ENCODE peak calls at places on chromosomes 16 and 17, in eight cellular contexts. D is cardiac fibroblast, Z is mesendoderm, X is K562, L is right lobe of liver, Q is heart left ventricle, T is neuronal stem cell, E is left ventricle myocardium inferior. H is an unnamed sample.

GRCh38 chr16:8859913-8860881 is 8.6 kb downstream of the CARHSP1 start:
- DNase-seq in D (peak), Z (no peak), X (no peak), L (peak), Q (no peak), T (no peak), E (peak), H (no peak)

GRCh38 chr17:733743-734142 is 1.3 kb downstream of the TLCD3A start:
- DNase-seq in D (no peak), Z (no peak), X (no peak), L (no peak), Q (no peak), T (no peak), E (no peak), H (no peak)

GRCh38 chr17:57911834-57912673 is 43.2 kb downstream of the CUEDC1 start:
- DNase-seq in D (peak), Z (no peak), X (no peak), L (peak), Q (peak), T (peak), E (peak), H (no peak)

GRCh38 chr16:75107505-75107904 is 9.1 kb downstream of the LDHD start:
- DNase-seq in D (no peak), Z (no peak), X (no peak), L (no peak), Q (no peak), T (no peak), E (no peak), H (no peak)

GRCh38 chr16:31273187-31273586 is 13.4 kb downstream of the ITGAM start:
- DNase-seq in D (no peak), Z (no peak), X (no peak), L (no peak), Q (no peak), T (no peak), E (no peak), H (no peak)

GRCh38 chr17:80817861-80818260 is 173.8 kb upstream of the CHMP6 start:
- DNase-seq in D (peak), Z (no peak), X (no peak), L (no peak), Q (no peak), T (no peak), E (no peak), H (no peak)

GRCh38 chr16:8905168-8905762 is 23.1 kb downstream of the LITAFD start:
- DNase-seq in D (peak), Z (peak), X (no peak), L (no peak), Q (no peak), T (no peak), E (no peak), H (no peak)

GRCh38 chr16:15976929-15977637 is 27.7 kb downstream of the ABCC1 start:
- DNase-seq in D (peak), Z (no peak), X (no peak), L (no peak), Q (no peak), T (no peak), E (no peak), H (peak)

GRCh38 chr16:530111-530817 is 2.8 kb downstream of the CAPN15 start:
- DNase-seq in D (no peak), Z (no peak), X (no peak), L (no peak), Q (no peak), T (no peak), E (no peak), H (no peak)

GRCh38 chr16:67805718-67806427 is 487 bp downstream of the RANBP10 start:
- DNase-seq in D (no peak), Z (no peak), X (no peak), L (peak), Q (peak), T (no peak), E (no peak), H (no peak)

GRCh38 chr16:12412252-12412651 is 391.4 kb downstream of the CPPED1 start:
- DNase-seq in D (no peak), Z (no peak), X (no peak), L (no peak), Q (no peak), T (no peak), E (no peak), H (no peak)

GRCh38 chr16:29943846-29944669 is 17.8 kb upstream of the TMEM219 start:
- DNase-seq in D (peak), Z (peak), X (peak), L (no peak), Q (no peak), T (no peak), E (no peak), H (peak)

GRCh38 chr16:29230671-29231091 is 175.8 kb downstream of the NPIPB11 start:
- DNase-seq in D (no peak), Z (peak), X (no peak), L (no peak), Q (no peak), T (no peak), E (no peak), H (no peak)

GRCh38 chr16:84774810-84775209 is 45.0 kb upstream of the CRISPLD2 start:
- DNase-seq in D (peak), Z (no peak), X (no peak), L (no peak), Q (no peak), T (no peak), E (no peak), H (peak)

GRCh38 chr16:15897386-15897785 is 9.0 kb upstream of the CEP20 start:
- DNase-seq in D (no peak), Z (no peak), X (no peak), L (no peak), Q (no peak), T (no peak), E (no peak), H (no peak)

DNA sequence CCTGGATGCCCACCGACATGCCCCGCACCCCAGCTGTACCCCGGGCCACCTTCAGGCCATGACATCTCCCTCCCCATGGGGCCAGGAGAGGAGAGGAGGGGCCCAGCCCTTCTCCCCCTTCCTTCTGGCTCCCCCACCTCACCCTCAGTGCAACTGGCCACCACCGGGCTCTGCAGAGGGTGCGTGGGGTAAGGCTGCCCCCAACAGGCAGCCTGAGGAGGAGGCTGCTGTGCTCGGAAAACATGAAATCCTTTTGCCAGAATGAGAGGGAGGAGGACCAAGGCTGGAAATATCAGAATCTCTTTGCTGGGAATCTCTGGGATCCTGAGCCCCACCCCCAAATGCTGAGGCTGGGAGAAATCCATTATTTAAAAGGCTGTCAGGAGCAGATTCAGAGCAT is 68.4 kb downstream of the CCT6B start:
- DNase-seq in D (no peak), Z (peak), X (peak), L (no peak), Q (no peak), T (peak), E (no peak), H (no peak)
- H3K4me3 ChIP-seq in D (no peak), Z (no peak), X (no peak), L (no peak), Q (no peak), T (no peak), E (no peak), H (no peak)

DNA sequence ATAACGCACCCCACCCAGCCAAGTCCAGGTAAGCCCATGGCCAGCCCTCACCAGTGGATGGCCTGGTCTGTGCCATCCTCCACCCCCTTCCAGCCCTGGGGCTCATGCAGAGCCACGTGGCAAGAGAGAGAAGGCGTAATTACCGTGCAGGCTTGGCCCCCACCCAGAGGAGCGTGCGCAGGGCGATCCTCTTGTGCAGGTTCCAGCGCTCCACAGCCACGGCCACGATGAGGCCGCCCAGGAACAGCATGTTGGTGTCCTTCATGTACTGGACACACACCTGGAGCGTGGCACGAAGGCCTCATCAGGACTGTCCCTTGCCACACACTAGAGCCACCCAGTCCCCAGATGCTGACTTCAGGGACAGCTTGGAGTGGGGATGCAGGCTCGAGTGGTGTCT is 6.7 kb downstream of the SLC13A5 start:
- DNase-seq in D (no peak), Z (no peak), X (no peak), L (peak), Q (no peak), T (no peak), E (no peak), H (no peak)
- H3K4me3 ChIP-seq in D (no peak), Z (no peak), X (no peak), L (no peak), Q (no peak), T (no peak), E (no peak), H (no peak)

GRCh38 chr16:69443809-69444611 is 19.6 kb downstream of the CYB5B start:
- DNase-seq in D (peak), Z (no peak), X (no peak), L (no peak), Q (peak), T (no peak), E (peak), H (no peak)

GRCh38 chr16:69444873-69445517 is 20.6 kb downstream of the CYB5B start:
- DNase-seq in D (peak), Z (no peak), X (no peak), L (no peak), Q (no peak), T (no peak), E (no peak), H (no peak)

GRCh38 chr16:69435977-69436729 is 11.7 kb downstream of the CYB5B start:
- DNase-seq in D (no peak), Z (peak), X (no peak), L (no peak), Q (no peak), T (no peak), E (no peak), H (no peak)

GRCh38 chr16:69438465-69438864 is 14.0 kb downstream of the CYB5B start:
- DNase-seq in D (no peak), Z (no peak), X (no peak), L (no peak), Q (no peak), T (no peak), E (no peak), H (no peak)

GRCh38 chr16:69440236-69440635 is 15.8 kb downstream of the CYB5B start:
- DNase-seq in D (no peak), Z (no peak), X (no peak), L (no peak), Q (no peak), T (no peak), E (no peak), H (no peak)
- H3K4me3 ChIP-seq in D (no peak), Z (no peak), X (no peak), L (no peak), Q (no peak), T (no peak), E (no peak), H (no peak)

DNA sequence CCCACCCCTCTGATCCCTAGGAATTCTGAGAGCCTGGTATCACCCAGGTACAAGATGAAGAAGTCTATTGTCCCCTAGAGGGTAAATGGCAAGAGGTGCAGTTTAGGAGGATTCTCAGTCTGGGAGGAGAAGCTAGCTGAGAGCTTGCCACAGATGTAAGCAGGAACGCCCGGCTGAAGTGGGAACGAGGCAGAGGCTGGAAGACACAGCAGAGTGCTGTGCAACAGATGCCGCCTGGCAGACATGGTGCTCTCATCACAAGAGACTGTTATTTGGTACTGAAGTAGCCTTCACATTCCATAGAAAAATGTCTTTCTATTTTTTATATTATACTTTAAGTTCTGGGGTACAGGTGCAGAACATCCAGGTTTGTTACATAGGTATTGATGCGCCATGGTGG is 20.3 kb upstream of the KRT20 start:
- DNase-seq in D (no peak), Z (no peak), X (no peak), L (no peak), Q (no peak), T (no peak), E (no peak), H (no peak)
- H3K4me3 ChIP-seq in D (no peak), Z (no peak), X (no peak), L (no peak), Q (no peak), T (no peak), E (no peak), H (no peak)

DNA sequence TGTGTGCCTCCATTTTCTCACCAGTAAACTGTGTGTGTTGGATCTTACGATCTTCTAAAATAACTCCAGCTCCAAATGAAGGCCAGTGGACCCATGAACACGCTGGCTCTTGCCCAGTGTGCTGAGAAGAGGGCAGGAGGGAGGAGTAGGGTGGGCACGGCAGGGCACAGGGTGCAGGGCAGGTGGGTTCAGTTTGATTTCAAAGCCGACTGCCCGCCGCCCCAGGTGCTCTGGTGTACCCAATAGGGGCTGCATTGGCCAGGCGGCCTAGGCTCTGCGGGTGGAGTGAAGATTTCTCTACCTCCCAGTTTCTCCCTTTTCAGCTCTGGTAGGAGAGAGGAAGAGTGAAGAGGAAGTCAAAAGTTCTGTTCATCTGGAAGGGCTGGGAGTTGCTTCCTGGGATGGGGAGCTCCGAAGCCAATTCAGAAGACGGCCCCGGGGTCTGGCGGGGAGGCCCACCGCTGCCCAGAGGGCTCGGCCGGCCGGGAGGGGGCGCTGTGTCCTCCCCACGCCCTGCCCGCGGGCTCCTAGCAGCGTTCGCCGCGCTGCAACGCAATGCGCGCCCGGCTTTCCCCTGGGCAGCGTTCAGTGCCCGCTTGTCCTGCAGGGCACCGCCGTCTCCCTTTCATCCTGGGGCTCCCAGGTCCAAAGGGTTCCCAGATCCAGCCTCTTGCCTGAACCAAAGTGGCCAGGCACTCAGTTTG is 1.1 kb upstream of the CRHR1 start:
- DNase-seq in D (no peak), Z (peak), X (peak), L (no peak), Q (no peak), T (peak), E (no peak), H (no peak)
- H3K4me3 ChIP-seq in D (no peak), Z (no peak), X (no peak), L (no peak), Q (peak), T (peak), E (peak), H (no peak)

DNA sequence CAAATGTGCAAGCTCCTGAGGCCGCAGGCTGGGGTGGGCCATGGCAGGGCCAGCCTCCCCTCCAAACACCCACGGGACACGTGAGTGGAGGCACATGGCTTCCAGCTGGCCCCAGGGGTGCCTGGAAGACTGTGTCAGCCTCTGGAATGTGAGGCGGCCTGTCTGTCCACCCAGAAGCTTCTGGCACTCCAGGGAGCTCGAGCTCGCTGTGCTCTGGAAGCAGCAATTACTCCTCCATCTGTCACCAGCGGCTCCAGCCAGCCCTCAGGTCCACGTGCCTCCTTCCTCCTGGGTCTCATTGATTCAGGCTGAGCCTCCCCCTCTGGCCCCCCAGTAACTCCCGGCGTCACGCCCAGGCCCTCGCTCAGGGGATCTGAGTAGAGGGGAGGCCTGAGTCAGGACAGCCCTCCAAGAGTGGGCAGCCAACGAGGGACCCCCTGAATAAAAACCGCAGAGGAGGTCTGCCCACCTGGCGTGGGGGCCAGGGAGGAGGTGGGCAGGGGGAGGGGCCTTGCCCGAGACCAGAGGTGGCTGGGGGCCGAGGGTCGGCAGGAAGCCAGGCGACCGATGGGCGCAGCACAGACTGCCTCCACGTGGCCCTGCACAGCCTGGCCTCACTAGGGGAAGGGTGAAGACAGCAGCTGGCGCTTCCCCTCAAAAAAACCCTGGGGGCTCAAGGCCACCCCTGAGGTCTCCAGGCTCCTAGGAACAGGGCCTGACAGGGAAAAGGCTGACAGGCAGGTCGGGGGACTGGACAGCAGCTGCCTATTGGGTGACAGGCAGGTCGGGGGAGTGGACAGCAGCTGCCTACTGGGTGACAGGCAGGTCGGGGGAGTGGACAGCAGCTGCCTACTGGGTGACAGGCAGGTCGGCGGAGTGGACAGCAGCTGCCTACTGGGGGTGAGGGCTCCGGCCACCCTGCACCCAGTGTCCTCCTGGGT is 11.9 kb downstream of the PIEZO1 start:
- DNase-seq in D (peak), Z (peak), X (peak), L (no peak), Q (peak), T (no peak), E (peak), H (peak)
- H3K4me3 ChIP-seq in D (no peak), Z (no peak), X (peak), L (no peak), Q (no peak), T (no peak), E (no peak), H (peak)

DNA sequence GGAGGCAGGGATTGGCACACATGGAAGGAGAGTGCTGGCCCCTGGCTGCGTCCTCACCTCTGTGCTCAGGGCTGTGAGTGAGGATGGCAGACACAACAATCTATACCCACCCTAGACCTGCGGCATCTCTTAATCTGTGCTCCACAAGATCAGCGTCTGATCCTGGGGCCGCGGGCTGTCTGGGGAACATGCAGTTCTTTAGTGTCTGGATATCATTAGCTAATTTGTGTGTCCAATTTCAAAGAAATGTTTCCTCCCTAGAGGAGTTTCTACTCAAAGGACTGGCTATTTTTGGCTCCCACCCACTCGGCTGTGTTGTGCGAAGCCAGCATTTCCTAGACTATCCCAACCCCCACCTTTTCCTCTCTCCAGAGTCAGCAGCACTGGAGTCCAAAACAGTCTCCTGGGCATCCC is 93.8 kb downstream of the GRIN2A start:
- DNase-seq in D (peak), Z (no peak), X (no peak), L (no peak), Q (peak), T (no peak), E (no peak), H (no peak)
- H3K4me3 ChIP-seq in D (no peak), Z (no peak), X (no peak), L (no peak), Q (no peak), T (no peak), E (no peak), H (no peak)